ENCODE peak calls at places on chromosomes 2 and 18, in six cellular contexts. E is foreskin fibroblast; W is PC-3; G is CD8-positive, alpha-beta T cell; D is NT2/D1; J is Karpas-422. U is an unnamed sample.

GRCh38 chr2:204673877-204674276 is 128.6 kb downstream of the PARD3B start:
- DNase-seq in E (peak; percentile 49), W (peak; percentile 70), G (no peak), D (no peak), J (no peak), U (peak; percentile 77)

GRCh38 chr18:24979223-24979622 is 372.7 kb downstream of the ZNF521 start:
- DNase-seq in E (no peak), W (no peak), G (no peak), D (no peak), J (no peak), U (no peak)

GRCh38 chr18:74261053-74261452 is 30.7 kb downstream of the CYB5A start:
- DNase-seq in E (no peak), W (no peak), G (no peak), D (no peak), J (no peak), U (no peak)

GRCh38 chr2:112877423-112877822 is 33.5 kb upstream of the IL37 start:
- DNase-seq in E (no peak), W (peak; percentile 52), G (no peak), D (no peak), J (no peak), U (peak; percentile 100)

GRCh38 chr2:132798334-132798733 is 128.3 kb upstream of the LYPD1 start:
- DNase-seq in E (no peak), W (no peak), G (no peak), D (no peak), J (no peak), U (no peak)

GRCh38 chr2:143425896-143426295 is 296.7 kb downstream of the ARHGAP15 start:
- DNase-seq in E (no peak), W (no peak), G (no peak), D (no peak), J (no peak), U (no peak)

GRCh38 chr2:188291617-188292445 is at the start of gene GULP1:
- DNase-seq in E (peak; percentile 73), W (peak; percentile 75), G (no peak), D (peak; percentile 75), J (no peak), U (peak; percentile 33)

GRCh38 chr2:236057375-236057774 is 110.8 kb downstream of the GBX2 start:
- DNase-seq in E (no peak), W (no peak), G (no peak), D (no peak), J (no peak), U (no peak)

GRCh38 chr18:75161629-75162028 is 47.3 kb downstream of the PTGR3 start:
- DNase-seq in E (no peak), W (no peak), G (peak; percentile 30), D (no peak), J (peak; percentile 63), U (no peak)

GRCh38 chr2:202043473-202043872 is 9.8 kb downstream of the FZD7 start:
- DNase-seq in E (no peak), W (no peak), G (no peak), D (no peak), J (no peak), U (peak; percentile 11)

GRCh38 chr2:172102159-172102857 is 392 bp downstream of the DLX2 start:
- DNase-seq in E (peak; percentile 81), W (no peak), G (no peak), D (no peak), J (no peak), U (no peak)

GRCh38 chr2:72689579-72690170 is 136.2 kb downstream of the EXOC6B start:
- DNase-seq in E (no peak), W (no peak), G (no peak), D (no peak), J (no peak), U (no peak)

GRCh38 chr2:68689553-68690537 is 44.8 kb upstream of the ARHGAP25 start:
- DNase-seq in E (no peak), W (no peak), G (no peak), D (no peak), J (peak; percentile 99), U (no peak)

GRCh38 chr2:195124391-195125079 is 532.5 kb upstream of the SLC39A10 start:
- DNase-seq in E (no peak), W (no peak), G (no peak), D (no peak), J (no peak), U (no peak)

GRCh38 chr2:23647563-23647962 is 262.6 kb downstream of the KLHL29 start:
- DNase-seq in E (no peak), W (no peak), G (no peak), D (no peak), J (no peak), U (no peak)

GRCh38 chr2:182361477-182361876 is 65.4 kb downstream of the PDE1A start:
- DNase-seq in E (no peak), W (no peak), G (no peak), D (no peak), J (no peak), U (no peak)

GRCh38 chr18:31103423-31103822 is 1.2 kb upstream of the DSC2 start:
- DNase-seq in E (no peak), W (peak; percentile 29), G (no peak), D (no peak), J (no peak), U (peak; percentile 59)

GRCh38 chr2:241202268-241202585 is 13.8 kb downstream of the ANO7 start:
- DNase-seq in E (no peak), W (no peak), G (no peak), D (no peak), J (no peak), U (no peak)

GRCh38 chr2:222037211-222037610 is 261.6 kb downstream of the PAX3 start:
- DNase-seq in E (no peak), W (no peak), G (no peak), D (no peak), J (no peak), U (no peak)

GRCh38 chr2:216149741-216150140 is 40.6 kb downstream of the XRCC5 start:
- DNase-seq in E (no peak), W (peak; percentile 40), G (no peak), D (no peak), J (no peak), U (peak; percentile 70)

GRCh38 chr2:55224761-55225261 is 7.3 kb downstream of the CLHC1 start:
- DNase-seq in E (no peak), W (no peak), G (no peak), D (no peak), J (no peak), U (no peak)

DNA sequence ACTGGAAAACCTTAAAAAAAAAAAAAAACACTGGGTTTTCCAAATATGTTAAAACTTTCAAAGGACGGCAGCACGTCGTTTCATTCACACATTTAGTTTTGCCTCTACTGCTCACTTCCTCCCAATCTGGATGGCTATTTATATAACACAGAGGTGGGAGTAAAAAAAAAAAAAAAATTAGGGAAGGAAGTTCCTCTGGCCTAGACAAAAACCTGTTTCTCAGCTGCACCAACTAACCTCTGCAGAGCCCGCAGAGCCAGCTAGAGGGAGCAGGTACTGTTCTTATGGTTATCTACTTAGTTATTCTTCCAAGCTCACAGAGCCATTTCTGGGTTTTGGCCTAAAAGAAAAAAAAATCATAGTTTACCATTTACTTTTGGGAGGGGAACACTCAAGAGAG is 28.1 kb downstream of the SLC1A4 start:
- DNase-seq in E (no peak), W (peak; percentile 28), G (no peak), D (no peak), J (peak; percentile 72), U (no peak)
- H3K4me3 ChIP-seq in E (no peak overlapping the region), W (no peak overlapping the region), G (no peak overlapping the region), D (no peak overlapping the region), J (no peak overlapping the region), U (no peak overlapping the region)

GRCh38 chr2:102142829-102143449 is 393 bp downstream of the IL1R1 start:
- DNase-seq in E (peak; percentile 43), W (no peak), G (no peak), D (no peak), J (no peak), U (peak; percentile 37)

GRCh38 chr2:102140367-102140766 is 2.2 kb upstream of the IL1R1 start:
- DNase-seq in E (no peak), W (no peak), G (no peak), D (no peak), J (no peak), U (no peak)

GRCh38 chr2:102141011-102141914 is 1.3 kb upstream of the IL1R1 start:
- DNase-seq in E (peak; percentile 90), W (no peak), G (no peak), D (no peak), J (no peak), U (peak; percentile 10)

GRCh38 chr2:102143450-102143985 is 972 bp downstream of the IL1R1 start:
- DNase-seq in E (peak; percentile 42), W (no peak), G (no peak), D (no peak), J (no peak), U (no peak)

DNA sequence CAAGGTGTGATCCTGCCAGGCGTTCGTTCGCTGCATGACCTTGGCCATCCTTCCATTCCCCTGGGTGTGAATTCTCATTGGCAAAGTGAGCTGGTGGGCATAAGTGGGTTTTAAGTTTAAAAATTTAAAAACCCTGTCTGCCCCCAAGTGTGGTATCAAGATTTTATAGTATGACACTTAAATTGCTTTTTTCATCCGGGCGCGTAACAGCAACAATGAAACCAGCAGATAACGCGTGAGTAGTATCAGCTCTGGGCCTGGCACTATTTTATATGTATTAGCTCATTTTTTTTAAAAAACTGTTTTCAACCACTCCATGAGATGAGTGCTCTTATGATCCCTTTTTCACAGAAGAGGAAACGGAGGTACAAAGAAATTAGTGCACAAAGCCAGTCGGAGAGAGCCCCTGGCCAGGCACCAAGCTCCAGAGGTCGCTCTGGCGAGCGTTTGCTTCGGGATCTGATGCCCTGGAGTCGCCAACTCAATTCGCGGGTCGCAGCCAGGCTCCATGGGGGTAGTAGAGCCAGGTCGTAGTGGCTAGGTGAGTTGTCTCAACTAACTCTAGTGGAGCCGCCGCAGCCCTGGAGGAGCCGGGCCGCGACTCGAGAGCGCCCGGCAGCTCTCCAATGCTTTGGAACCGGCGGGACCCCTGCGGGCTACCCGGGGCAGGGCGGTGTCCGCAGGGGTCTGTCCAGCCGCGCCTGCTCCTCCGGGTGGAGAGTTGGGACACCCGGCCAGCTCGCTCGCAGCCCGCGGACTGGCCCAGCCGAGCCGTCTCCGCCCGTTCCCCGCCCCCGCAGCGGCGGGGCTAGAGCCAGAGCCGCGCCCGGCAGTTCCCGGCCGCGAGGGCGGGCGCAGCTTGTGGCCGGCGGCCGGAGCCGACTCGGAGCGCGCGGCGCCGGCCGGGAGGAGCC is at the start of gene IL1R1:
- DNase-seq in E (peak; percentile 87), W (peak; percentile 80), G (no peak), D (no peak), J (no peak), U (peak; percentile 55)
- H3K4me3 ChIP-seq in E (peak within 1 kb of the TSS; percentile 71), W (peak within 1 kb of the TSS; percentile 84), G (no peak within 1 kb of the TSS), D (peak within 1 kb of the TSS; percentile 35), J (no peak within 1 kb of the TSS), U (peak within 1 kb of the TSS; percentile 53)

GRCh38 chr2:157468931-157469708 is 25.2 kb upstream of the CYTIP start:
- DNase-seq in E (peak; percentile 26), W (peak; percentile 46), G (no peak), D (no peak), J (peak; percentile 91), U (peak; percentile 89)
- H3K4me3 ChIP-seq in E (no peak overlapping the region), W (no peak overlapping the region), G (peak overlapping the region; percentile 2), D (no peak overlapping the region), J (peak overlapping the region; percentile 61), U (no peak overlapping the region)

DNA sequence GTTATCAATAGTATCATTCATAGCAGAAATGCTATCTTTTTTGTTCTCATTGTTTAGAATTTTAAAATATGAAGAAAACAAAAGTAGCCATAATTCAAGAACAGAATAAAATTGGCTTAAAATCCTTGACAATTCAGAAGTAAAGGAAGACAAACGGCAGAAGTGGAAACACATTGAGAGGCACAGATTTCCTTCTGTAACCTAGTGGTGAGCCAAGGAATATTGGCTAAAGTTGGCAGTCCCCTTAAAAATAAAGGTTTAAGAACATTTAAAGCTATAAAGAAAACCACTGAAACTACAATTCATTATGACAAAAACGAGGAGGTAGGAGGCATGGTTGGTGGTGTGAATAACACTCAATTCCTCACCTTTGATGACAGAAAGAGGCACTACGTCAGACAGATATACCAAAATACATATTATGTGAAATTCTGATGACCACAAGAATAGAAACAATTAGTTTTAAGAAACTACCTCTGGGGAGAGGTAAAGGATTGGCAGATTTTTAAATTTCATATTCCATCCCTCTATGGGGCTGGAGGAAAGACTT is 42.3 kb downstream of the SFT2D3 start:
- DNase-seq in E (no peak), W (no peak), G (no peak), D (no peak), J (no peak), U (no peak)
- H3K4me3 ChIP-seq in E (no peak overlapping the region), W (no peak overlapping the region), G (no peak overlapping the region), D (no peak overlapping the region), J (no peak overlapping the region), U (no peak overlapping the region)